ENCODE peak calls at places on chromosomes 1 and 21, in five cellular contexts. V, E, A, X and B are unnamed samples.

GRCh38 chr1:41898191-41898713 is 20.5 kb downstream of the HIVEP3 start:
- DNase-seq in E (peak), X (no peak), V (peak), A (no peak), B (no peak)

GRCh38 chr1:28412731-28413130 is 43.2 kb downstream of the PHACTR4 start:
- DNase-seq in X (no peak), V (no peak), E (no peak), A (peak), B (no peak)

GRCh38 chr1:48916121-48917069 is 139.7 kb upstream of the BEND5 start:
- DNase-seq in V (peak), A (peak), E (peak), X (no peak), B (peak)

GRCh38 chr1:10646347-10646861 is 150.0 kb downstream of the CASZ1 start:
- DNase-seq in V (peak), E (no peak), A (peak), X (no peak), B (no peak)

GRCh38 chr1:192726820-192727504 is 81.9 kb upstream of the RGS2 start:
- DNase-seq in E (no peak), X (no peak), A (peak), V (no peak), B (no peak)

GRCh38 chr21:43972850-43973633 is 39.1 kb upstream of the TRAPPC10 start:
- DNase-seq in X (no peak), E (no peak), V (no peak), A (no peak), B (no peak)

GRCh38 chr1:69494171-69494570 is 73.6 kb upstream of the LRRC7 start:
- DNase-seq in V (no peak), X (no peak), A (peak), E (no peak), B (no peak)

GRCh38 chr1:64934115-64934880 is 32.1 kb downstream of the JAK1 start:
- DNase-seq in A (peak), E (no peak), V (peak), X (no peak), B (no peak)

GRCh38 chr1:234610061-234610581 is at the start of gene IRF2BP2:
- DNase-seq in X (peak), E (peak), A (peak), V (peak), B (no peak)

GRCh38 chr21:16634522-16634914 is 878.3 kb upstream of the CXADR start:
- DNase-seq in X (no peak), V (no peak), E (no peak), A (no peak), B (no peak)

GRCh38 chr1:21848524-21849174 is 36.6 kb downstream of the LDLRAD2 start:
- DNase-seq in X (no peak), A (no peak), V (no peak), E (no peak), B (no peak)

GRCh38 chr1:94737124-94737998 is 82.8 kb upstream of the SLC44A3 start:
- DNase-seq in X (no peak), E (no peak), A (no peak), V (peak), B (no peak)

GRCh38 chr1:225794954-225795353 is 15.0 kb upstream of the EPHX1 start:
- DNase-seq in E (no peak), A (no peak), X (no peak), V (no peak), B (no peak)

GRCh38 chr21:15539376-15539775 is 190.4 kb upstream of the USP25 start:
- DNase-seq in A (no peak), E (no peak), V (no peak), X (no peak), B (no peak)

GRCh38 chr1:31939484-31940329 is 1.5 kb upstream of the PTP4A2 start:
- DNase-seq in A (peak), V (peak), E (peak), X (peak), B (no peak)

GRCh38 chr1:48105167-48105566 is 108.0 kb upstream of the TRABD2B start:
- DNase-seq in E (no peak), X (no peak), A (no peak), V (peak), B (no peak)

GRCh38 chr1:247118946-247119446 is 14.8 kb upstream of the ZNF669 start:
- DNase-seq in X (no peak), A (no peak), V (peak), E (peak), B (peak)

GRCh38 chr1:159908255-159908905 is 8.4 kb upstream of the CFAP45 start:
- DNase-seq in V (no peak), A (no peak), E (no peak), X (no peak), B (no peak)

GRCh38 chr21:45340515-45340914 is 52.8 kb upstream of the POFUT2 start:
- DNase-seq in X (no peak), A (no peak), V (no peak), E (no peak), B (no peak)

DNA sequence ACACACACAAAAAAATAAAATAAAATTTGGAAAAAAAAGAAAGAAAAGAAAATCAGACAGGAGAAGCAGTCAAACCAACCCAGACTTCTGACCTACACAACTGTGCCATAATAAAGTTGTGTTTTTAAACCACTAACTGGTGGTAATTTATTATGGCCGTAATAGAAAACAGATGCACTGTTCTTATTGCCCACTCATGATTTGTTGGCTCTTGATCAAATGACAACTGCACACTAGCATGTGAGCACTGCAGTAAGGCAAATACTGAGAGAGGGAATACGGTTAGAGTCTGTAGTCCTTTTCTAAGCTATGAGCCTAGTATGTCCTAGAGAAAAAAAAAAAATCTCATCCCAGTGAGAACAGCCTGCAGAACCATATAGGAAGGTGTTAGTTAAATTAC is 61.2 kb upstream of the TNR start:
- DNase-seq in A (no peak), X (no peak), E (no peak), V (peak), B (no peak)
- H3K4me3 ChIP-seq in A (no peak), X (no peak), E (no peak), V (no peak), B (no peak)

GRCh38 chr1:150807257-150807637 is 813 bp downstream of the CTSK start:
- DNase-seq in V (peak), X (no peak), E (no peak), A (no peak), B (no peak)
- H3K4me3 ChIP-seq in V (peak), X (no peak), E (no peak), A (no peak), B (no peak)

GRCh38 chr1:8302181-8302681 is 15.7 kb upstream of the SLC45A1 start:
- DNase-seq in X (no peak), A (no peak), V (no peak), E (no peak), B (peak)
- H3K4me3 ChIP-seq in X (no peak), A (no peak), V (no peak), E (no peak), B (no peak)

DNA sequence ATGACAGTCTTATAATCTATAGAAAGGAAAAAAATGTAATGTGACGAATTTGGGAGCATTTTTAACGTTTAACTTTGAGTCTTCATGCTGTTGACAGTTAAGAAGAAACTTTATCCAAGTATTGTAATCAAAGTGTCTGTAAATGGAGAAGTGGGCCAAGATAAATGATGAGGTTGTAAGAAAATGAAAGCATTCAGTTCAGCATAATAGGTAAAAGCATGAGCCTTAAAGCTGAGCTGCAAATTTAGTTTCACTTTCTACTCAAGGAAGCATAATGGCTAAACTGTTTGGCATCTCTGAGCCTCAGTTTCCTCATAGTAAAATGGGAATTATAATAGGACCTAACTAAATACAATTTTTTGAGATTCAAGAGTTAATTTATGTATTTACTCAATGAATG is 1554.8 kb downstream of the KCNT2 start:
- DNase-seq in A (no peak), V (no peak), E (peak), X (no peak), B (no peak)
- H3K4me3 ChIP-seq in A (no peak), V (no peak), E (no peak), X (no peak), B (no peak)

GRCh38 chr21:26068776-26069175 is 101.8 kb downstream of the APP start:
- DNase-seq in X (no peak), E (no peak), V (no peak), A (no peak), B (no peak)
- H3K4me3 ChIP-seq in X (no peak), E (no peak), V (no peak), A (no peak), B (no peak)

GRCh38 chr1:188363943-188364342 is 1535.2 kb downstream of the PLA2G4A start:
- DNase-seq in E (no peak), V (no peak), A (no peak), X (no peak), B (no peak)
- H3K4me3 ChIP-seq in E (peak), V (no peak), A (no peak), X (no peak), B (no peak)

GRCh38 chr1:18479484-18479883 is 1.2 kb upstream of the KLHDC7A start:
- DNase-seq in V (no peak), X (no peak), E (peak), A (no peak), B (no peak)

GRCh38 chr1:18481190-18481920 is 625 bp downstream of the KLHDC7A start:
- DNase-seq in E (no peak), V (no peak), X (no peak), A (no peak), B (no peak)

GRCh38 chr1:18482721-18483425 is 2.1 kb downstream of the KLHDC7A start:
- DNase-seq in X (no peak), V (no peak), E (no peak), A (no peak), B (no peak)

GRCh38 chr1:18481921-18482701 is 1.4 kb downstream of the KLHDC7A start:
- DNase-seq in X (no peak), V (no peak), A (no peak), E (no peak), B (no peak)

DNA sequence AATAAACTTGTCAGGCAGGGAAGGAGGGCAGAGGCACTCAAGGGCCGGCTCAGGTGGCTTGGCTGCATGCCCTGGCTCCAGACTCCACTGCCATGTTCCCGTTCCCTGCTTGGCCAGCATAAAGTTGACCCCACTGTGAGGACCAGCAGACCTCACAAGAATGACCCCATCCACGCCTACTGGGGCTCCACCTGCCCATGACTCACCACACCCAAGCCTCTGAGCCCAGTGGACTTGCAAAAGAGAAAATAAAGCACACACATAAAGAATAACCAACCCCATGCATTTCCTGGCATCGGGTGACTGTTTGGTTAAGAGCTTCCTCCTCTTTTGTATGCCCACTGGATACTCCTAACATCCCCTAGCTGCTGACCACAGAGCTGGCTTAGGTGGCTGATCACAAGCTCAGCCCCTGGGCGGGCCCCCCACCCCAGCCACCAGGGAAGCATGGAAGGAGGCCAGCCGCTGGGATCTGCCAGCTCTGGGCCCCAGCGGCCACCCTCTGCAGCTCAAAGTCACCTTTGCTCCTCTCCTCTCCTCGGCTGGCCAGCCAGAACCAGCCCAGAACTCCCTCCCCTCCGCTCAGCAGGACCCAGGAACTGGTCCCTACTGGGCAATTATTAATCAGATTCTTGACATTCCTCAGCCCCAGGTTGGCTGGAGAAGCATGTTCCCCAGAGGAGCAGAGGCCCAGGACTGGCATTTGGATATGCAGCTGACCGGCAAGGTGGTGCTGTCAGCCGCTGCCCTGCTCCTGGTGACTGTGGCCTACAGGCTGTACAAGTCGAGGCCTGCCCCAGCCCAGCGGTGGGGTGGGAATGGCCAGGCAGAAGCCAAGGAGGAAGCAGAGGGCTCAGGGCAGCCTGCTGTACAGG is at the start of gene KLHDC7A:
- DNase-seq in X (peak), A (peak), E (no peak), V (no peak), B (no peak)
- H3K4me3 ChIP-seq in X (no peak), A (no peak), E (no peak), V (no peak), B (no peak)

GRCh38 chr1:67834246-67834877 is 1.1 kb upstream of the GNG12 start:
- DNase-seq in E (no peak), X (no peak), A (peak), V (no peak), B (no peak)
- H3K4me3 ChIP-seq in E (no peak), X (no peak), A (no peak), V (no peak), B (peak)

GRCh38 chr1:26351591-26352337 is 2.2 kb downstream of the CRYBG2 start:
- DNase-seq in V (no peak), X (no peak), A (peak), E (no peak), B (no peak)
- H3K4me3 ChIP-seq in V (no peak), X (no peak), A (peak), E (no peak), B (no peak)